ENCODE peak calls at places on chromosomes 7 and 10, in eight cellular contexts. J is H9, F is cerebellar cortex, Q is progenitor cell of endocrine pancreas, S is posterior cingulate gyrus, K is NCI-H2107, X is left ventricle myocardium inferior, D is ovary. V is an unnamed sample.
A peak's percentile ranks its signal among the peaks of the same experiment; 100 is the strongest.

GRCh38 chr7:90692396-90692795 is 96.3 kb downstream of the CDK14 start:
- DNase-seq in S (no peak), Q (no peak), F (no peak), J (no peak), K (no peak), D (no peak), X (no peak), V (no peak)

GRCh38 chr7:159119026-159119741 is 25.5 kb downstream of the VIPR2 start:
- DNase-seq in F (no peak), X (no peak), J (no peak), Q (no peak), K (no peak), S (no peak), D (no peak), V (no peak)

GRCh38 chr10:103847909-103848468 is 7.4 kb downstream of the SH3PXD2A start:
- DNase-seq in J (peak; percentile 56), F (no peak), S (no peak), K (no peak), X (no peak), D (no peak), Q (no peak), V (no peak)

GRCh38 chr10:124145109-124145860 is 51.9 kb upstream of the CHST15 start:
- DNase-seq in Q (no peak), J (no peak), X (peak; percentile 48), D (peak; percentile 48), F (no peak), K (no peak), S (no peak), V (no peak)

GRCh38 chr10:25226775-25227682 is 52.2 kb downstream of the GPR158 start:
- DNase-seq in Q (no peak), S (peak; percentile 19), J (peak; percentile 43), K (no peak), X (no peak), D (no peak), F (peak; percentile 66), V (peak; percentile 28)

GRCh38 chr7:25858562-25859411 is 293.2 kb upstream of the NFE2L3 start:
- DNase-seq in F (no peak), K (no peak), J (peak; percentile 52), Q (no peak), X (no peak), S (no peak), D (no peak), V (no peak)

GRCh38 chr10:105063796-105064195 is 422.7 kb downstream of the SORCS3 start:
- DNase-seq in X (peak; percentile 18), K (no peak), J (peak; percentile 71), S (peak; percentile 11), Q (peak; percentile 37), F (peak; percentile 12), D (no peak), V (peak; percentile 1)

GRCh38 chr7:131072505-131073091 is 255.1 kb upstream of the MKLN1 start:
- DNase-seq in Q (no peak), X (no peak), K (no peak), F (peak; percentile 37), D (no peak), S (no peak), J (peak; percentile 46), V (no peak)

GRCh38 chr10:10910634-10911033 is 107.0 kb upstream of the CELF2 start:
- DNase-seq in Q (no peak), F (no peak), K (no peak), S (no peak), D (no peak), X (no peak), J (no peak), V (no peak)

GRCh38 chr10:3482200-3482993 is 302.6 kb downstream of the KLF6 start:
- DNase-seq in F (no peak), K (peak; percentile 17), Q (no peak), D (peak; percentile 55), J (no peak), S (no peak), X (no peak), V (no peak)

GRCh38 chr10:17225823-17226222 is 2.2 kb upstream of the VIM start:
- DNase-seq in F (no peak), X (no peak), J (no peak), Q (no peak), D (no peak), S (no peak), K (no peak), V (no peak)

GRCh38 chr10:130236711-130237110 is 100.5 kb downstream of the GLRX3 start:
- DNase-seq in D (no peak), J (no peak), X (no peak), K (no peak), Q (peak; percentile 1), S (no peak), F (no peak), V (no peak)

GRCh38 chr7:18666107-18666728 is 170.7 kb downstream of the HDAC9 start:
- DNase-seq in D (peak; percentile 43), K (peak; percentile 64), J (peak; percentile 85), S (peak; percentile 71), F (peak; percentile 81), Q (peak; percentile 49), X (peak; percentile 71), V (peak; percentile 53)

GRCh38 chr7:73597978-73598782 is 19.8 kb upstream of the TBL2 start:
- DNase-seq in J (no peak), X (no peak), K (no peak), D (no peak), S (no peak), Q (no peak), F (no peak), V (no peak)

GRCh38 chr7:114952296-114952695 is 30.4 kb downstream of the MDFIC start:
- DNase-seq in X (no peak), Q (no peak), D (no peak), J (no peak), S (no peak), K (no peak), F (no peak), V (no peak)

GRCh38 chr7:129224251-129225205 is at the start of gene AHCYL2:
- DNase-seq in Q (peak; percentile 96), S (peak; percentile 95), X (peak; percentile 99), J (peak; percentile 98), F (peak; percentile 98), D (peak; percentile 97), K (peak; percentile 94), V (peak; percentile 94)

GRCh38 chr7:87359366-87359765 is 13.9 kb downstream of the CROT start:
- DNase-seq in F (peak; percentile 29), D (no peak), J (no peak), S (no peak), Q (no peak), X (no peak), K (no peak), V (no peak)

GRCh38 chr10:103653581-103654020 is 160.1 kb downstream of the NEURL1 start:
- DNase-seq in J (no peak), Q (no peak), S (no peak), X (no peak), K (peak; percentile 9), D (no peak), F (peak; percentile 81), V (no peak)

GRCh38 chr7:66202380-66202779 is 2.8 kb upstream of the TPST1 start:
- DNase-seq in S (no peak), J (peak; percentile 5), Q (no peak), K (no peak), D (no peak), F (no peak), X (no peak), V (no peak)

GRCh38 chr10:118721005-118721876 is 33.5 kb downstream of the CACUL1 start:
- DNase-seq in Q (peak; percentile 33), K (no peak), S (peak; percentile 45), F (peak; percentile 74), X (no peak), J (no peak), D (no peak), V (peak; percentile 44)

GRCh38 chr7:42833411-42833810 is 78.5 kb downstream of the C7orf25 start:
- DNase-seq in K (no peak), Q (no peak), F (no peak), X (no peak), D (no peak), S (no peak), J (no peak), V (no peak)

GRCh38 chr7:139683137-139683871 is 94.5 kb downstream of the HIPK2 start:
- DNase-seq in S (no peak), D (no peak), J (no peak), X (no peak), F (no peak), K (no peak), Q (no peak), V (no peak)

GRCh38 chr7:14962778-14963177 is 60.2 kb upstream of the DGKB start:
- DNase-seq in K (no peak), J (no peak), F (no peak), D (no peak), X (no peak), Q (no peak), S (no peak), V (no peak)

GRCh38 chr10:105037029-105037428 is 395.9 kb downstream of the SORCS3 start:
- DNase-seq in F (no peak), D (no peak), Q (no peak), K (no peak), J (no peak), S (no peak), X (no peak), V (no peak)

GRCh38 chr7:150949564-150949963 is 28.6 kb downstream of the KCNH2 start:
- DNase-seq in K (no peak), D (no peak), F (no peak), X (peak; percentile 7), J (peak; percentile 34), Q (no peak), S (no peak), V (no peak)

V was measured in SW 1271.